ENCODE peak calls at places on chromosome X, in eight cellular contexts. L is left ventricle myocardium superior, Y is head of caudate nucleus, V is neural progenitor cell, C is sigmoid colon, P is NCI-H1092 treated with DMSO at 0.1 percent for 48 hours, H is left kidney, A is A549. D is an unnamed sample.

GRCh38 chrX:74343327-74343969 is 39.5 kb downstream of the ZCCHC13 start:
- DNase-seq in L (no peak), Y (no peak), V (no peak), C (no peak), P (no peak), H (no peak), A (no peak), D (no peak)

GRCh38 chrX:69614896-69615295 is 1.0 kb upstream of the EDA start:
- DNase-seq in L (no peak), Y (no peak), V (no peak), C (no peak), P (no peak), H (peak; percentile 12), A (no peak), D (no peak)

GRCh38 chrX:131830400-131831184 is 192.5 kb upstream of the STK26 start:
- DNase-seq in L (peak; percentile 47), Y (peak; percentile 65), V (peak; percentile 88), C (peak; percentile 82), P (peak; percentile 94), H (peak; percentile 73), A (peak; percentile 75), D (peak; percentile 71)

GRCh38 chrX:72395252-72395651 is 89.5 kb upstream of the CITED1 start:
- DNase-seq in L (no peak), Y (no peak), V (no peak), C (no peak), P (no peak), H (peak; percentile 20), A (no peak), D (no peak)

GRCh38 chrX:38282044-38282443 is 45.3 kb downstream of the RPGR start:
- DNase-seq in L (no peak), Y (peak; percentile 8), V (peak; percentile 28), C (no peak), P (no peak), H (no peak), A (peak; percentile 4), D (peak; percentile 8)

GRCh38 chrX:120016068-120016441 is 61.4 kb downstream of the RHOXF2B start:
- DNase-seq in L (no peak), Y (no peak), V (no peak), C (no peak), P (no peak), H (peak; percentile 5), A (no peak), D (no peak)

GRCh38 chrX:10393899-10394298 is 226.5 kb downstream of the MID1 start:
- DNase-seq in L (no peak), Y (no peak), V (no peak), C (no peak), P (no peak), H (no peak), A (peak; percentile 13), D (no peak)

GRCh38 chrX:66015152-66015827 is 24.6 kb downstream of the VSIG4 start:
- DNase-seq in L (no peak), Y (no peak), V (no peak), C (no peak), P (no peak), H (no peak), A (no peak), D (no peak)

GRCh38 chrX:130772313-130773140 is 130.5 kb downstream of the ENOX2 start:
- DNase-seq in L (no peak), Y (no peak), V (no peak), C (no peak), P (peak; percentile 79), H (peak; percentile 14), A (peak; percentile 40), D (no peak)

GRCh38 chrX:71214604-71215334 is 8.3 kb upstream of the GJB1 start:
- DNase-seq in L (no peak), Y (no peak), V (no peak), C (no peak), P (no peak), H (peak; percentile 53), A (no peak), D (no peak)

GRCh38 chrX:2572740-2573139 is 72.0 kb upstream of the DHRSX start:
- DNase-seq in L (no peak), Y (no peak), V (peak; percentile 22), C (no peak), P (no peak), H (no peak), A (peak; percentile 70), D (no peak)

GRCh38 chrX:1322393-1322792 is 14.2 kb upstream of the IL3RA start:
- DNase-seq in L (no peak), Y (no peak), V (no peak), C (no peak), P (no peak), H (no peak), A (no peak), D (no peak)

GRCh38 chrX:1592863-1593201 is 1.4 kb downstream of the AKAP17A start:
- DNase-seq in L (no peak), Y (no peak), V (no peak), C (no peak), P (no peak), H (no peak), A (no peak), D (no peak)

D was measured in ACHN.